ENCODE peak calls at places on chromosomes 7 and 10, in five cellular contexts. Z is endothelial cell; F is SHP77 treated with DMSO at 0.1 percent for 48 hours; Y is naive thymus-derived CD4-positive, alpha-beta T cell; D is NCI-H1417 treated with DMSO at 0.1 percent for 48 hours. O is an unnamed sample.

GRCh38 chr7:94182066-94182465 is 177.9 kb upstream of the BET1 start:
- DNase-seq in F (no peak), D (no peak), Z (no peak), Y (no peak), O (no peak)

GRCh38 chr10:99556225-99556523 is 23.4 kb downstream of the NKX2-3 start:
- DNase-seq in F (no peak), Z (no peak), Y (no peak), D (no peak), O (no peak)

GRCh38 chr7:150567168-150567567 is at the start of gene GIMAP4:
- DNase-seq in D (no peak), Y (peak), F (no peak), Z (no peak), O (no peak)

GRCh38 chr7:127976056-127976455 is 55.2 kb downstream of the LRRC4 start:
- DNase-seq in F (no peak), Z (peak), Y (no peak), D (no peak), O (no peak)

GRCh38 chr10:6383099-6383812 is 180.5 kb downstream of the PFKFB3 start:
- DNase-seq in D (no peak), Z (no peak), F (no peak), Y (no peak), O (no peak)

GRCh38 chr7:75969182-75969581 is 25.2 kb downstream of the TMEM120A start:
- DNase-seq in F (no peak), Z (no peak), Y (no peak), D (no peak), O (no peak)

GRCh38 chr7:157650131-157650631 is 313.4 kb downstream of the DNAJB6 start:
- DNase-seq in Z (no peak), F (no peak), Y (no peak), D (no peak), O (no peak)

GRCh38 chr7:87210506-87210905 is 9.0 kb downstream of the TMEM243 start:
- DNase-seq in Z (no peak), F (no peak), Y (no peak), D (no peak), O (no peak)

GRCh38 chr10:113933894-113934532 is 79.6 kb downstream of the NHLRC2 start:
- DNase-seq in D (no peak), Z (no peak), Y (no peak), F (no peak), O (no peak)

GRCh38 chr10:19785366-19785765 is 30.9 kb upstream of the PLXDC2 start:
- DNase-seq in F (no peak), Y (no peak), Z (no peak), D (no peak), O (no peak)

GRCh38 chr10:80553436-80553835 is 15.7 kb downstream of the SH2D4B start:
- DNase-seq in Y (no peak), Z (no peak), D (no peak), F (no peak), O (no peak)

GRCh38 chr7:139451638-139452037 is 31.8 kb downstream of the KLRG2 start:
- DNase-seq in D (no peak), Y (no peak), F (no peak), Z (no peak), O (no peak)

GRCh38 chr10:133308431-133309110 is at the start of the genes TUBGCP2 and ZNF511:
- DNase-seq in D (no peak), Y (peak), Z (peak), F (peak), O (peak)

GRCh38 chr7:151707757-151708156 is 169.2 kb downstream of the PRKAG2 start:
- DNase-seq in Z (no peak), F (no peak), D (no peak), Y (no peak), O (no peak)

GRCh38 chr10:132162590-132163277 is 24.0 kb upstream of the DPYSL4 start:
- DNase-seq in Y (no peak), D (no peak), F (no peak), Z (no peak), O (no peak)

GRCh38 chr7:44977304-44977858 is 1.4 kb downstream of the MYO1G start:
- DNase-seq in Z (no peak), Y (peak), F (no peak), D (no peak), O (no peak)

GRCh38 chr7:107592361-107593024 is 12.4 kb downstream of the BCAP29 start:
- DNase-seq in Z (no peak), D (no peak), Y (no peak), F (no peak), O (no peak)

GRCh38 chr10:69356187-69356586 is 60.5 kb downstream of the TACR2 start:
- DNase-seq in F (no peak), Z (no peak), D (no peak), Y (no peak), O (no peak)

GRCh38 chr10:79246606-79247275 is 100.5 kb upstream of the PPIF start:
- DNase-seq in F (no peak), Y (no peak), D (no peak), Z (peak), O (no peak)

GRCh38 chr10:11050301-11051000 is 32.8 kb downstream of the CELF2 start:
- DNase-seq in Y (no peak), Z (no peak), F (no peak), D (no peak), O (no peak)

GRCh38 chr10:102152545-102152890 is 329 bp downstream of the NOLC1 start:
- DNase-seq in Y (no peak), Z (no peak), F (no peak), D (no peak), O (no peak)

GRCh38 chr7:30171753-30172447 is 37.1 kb downstream of the MTURN start:
- DNase-seq in F (no peak), D (no peak), Y (no peak), Z (no peak), O (no peak)

GRCh38 chr7:19920200-19920599 is 146.8 kb upstream of the TMEM196 start:
- DNase-seq in D (no peak), Y (no peak), Z (no peak), F (no peak), O (no peak)

GRCh38 chr7:151756076-151756731 is 120.7 kb downstream of the PRKAG2 start:
- DNase-seq in Z (no peak), F (no peak), D (no peak), Y (peak), O (no peak)

GRCh38 chr10:110379831-110380230 is 75.1 kb upstream of the SMNDC1 start:
- DNase-seq in D (no peak), F (no peak), Z (no peak), Y (no peak), O (no peak)